ENCODE peak calls at places on chromosome 4, in five cellular contexts. P, N, Z, L and T are unnamed samples.

GRCh38 chr4:2352171-2352570 is 66.3 kb downstream of the ZFYVE28 start:
- DNase-seq in P (peak), L (no peak), Z (no peak), N (no peak), T (no peak)

GRCh38 chr4:71498002-71498401 is 159.2 kb downstream of the SLC4A4 start:
- DNase-seq in L (no peak), Z (peak), N (peak), P (no peak), T (no peak)

GRCh38 chr4:177380730-177381287 is 61.4 kb downstream of the AGA start:
- DNase-seq in L (peak), Z (peak), P (no peak), N (peak), T (peak)

GRCh38 chr4:132062611-132063239 is 1086.4 kb upstream of the PCDH10 start:
- DNase-seq in L (no peak), P (no peak), N (no peak), Z (no peak), T (no peak)

GRCh38 chr4:77861500-77861899 is 1.1 kb upstream of the MRPL1 start:
- DNase-seq in L (no peak), N (no peak), P (no peak), Z (no peak), T (peak)

GRCh38 chr4:53908661-53909078 is 155.7 kb downstream of the CHIC2 start:
- DNase-seq in L (peak), P (peak), N (peak), Z (peak), T (peak)

GRCh38 chr4:169397762-169398161 is 127.0 kb upstream of the SH3RF1 start:
- DNase-seq in Z (no peak), N (peak), P (no peak), L (no peak), T (peak)

GRCh38 chr4:15920723-15921591 is 17.6 kb downstream of the FGFBP1 start:
- DNase-seq in P (peak), N (peak), L (no peak), Z (peak), T (peak)

GRCh38 chr4:27887646-27888045 is 1027.0 kb downstream of the STIM2 start:
- DNase-seq in P (no peak), Z (no peak), N (no peak), L (no peak), T (no peak)

GRCh38 chr4:151458148-151458547 is 49.2 kb downstream of the FHIP1A start:
- DNase-seq in Z (no peak), P (peak), N (no peak), L (no peak), T (no peak)

GRCh38 chr4:25313194-25313895 is 771 bp downstream of the ZCCHC4 start:
- DNase-seq in L (peak), Z (no peak), P (no peak), N (peak), T (peak)

GRCh38 chr4:75939890-75940691 is 722 bp downstream of the NAAA start:
- DNase-seq in N (peak), L (peak), P (peak), Z (peak), T (peak)

GRCh38 chr4:119537586-119537985 is 91.0 kb downstream of the PDE5A start:
- DNase-seq in L (no peak), P (no peak), Z (no peak), N (no peak), T (no peak)

GRCh38 chr4:83267121-83267834 is 17.3 kb downstream of the COQ2 start:
- DNase-seq in N (peak), Z (peak), L (peak), P (peak), T (peak)

GRCh38 chr4:3031357-3032064 is 42.8 kb downstream of the HTT-AS start:
- DNase-seq in Z (no peak), N (peak), P (no peak), L (no peak), T (peak)

GRCh38 chr4:104728380-104729122 is 233.9 kb upstream of the CXXC4 start:
- DNase-seq in L (no peak), Z (peak), P (peak), N (peak), T (peak)

GRCh38 chr4:125314676-125315570 is at the start of gene FAT4:
- DNase-seq in Z (peak), P (peak), L (peak), N (peak), T (peak)

GRCh38 chr4:152953514-152953913 is 17.4 kb downstream of the FHDC1 start:
- DNase-seq in L (no peak), P (no peak), N (no peak), Z (no peak), T (no peak)

GRCh38 chr4:72326692-72327632 is 242.1 kb downstream of the ADAMTS3 start:
- DNase-seq in Z (peak), N (peak), P (peak), L (peak), T (peak)

GRCh38 chr4:7973545-7973981 is 33.9 kb upstream of the AFAP1 start:
- DNase-seq in L (no peak), N (peak), Z (no peak), P (no peak), T (peak)

GRCh38 chr4:38759077-38759789 is 23.6 kb downstream of the TLR10 start:
- DNase-seq in N (peak), P (peak), L (peak), Z (peak), T (peak)

GRCh38 chr4:101199507-101200285 is 147.6 kb downstream of the PPP3CA start:
- DNase-seq in N (no peak), L (no peak), P (no peak), Z (peak), T (no peak)

GRCh38 chr4:154049457-154050181 is 260.7 kb upstream of the SFRP2 start:
- DNase-seq in P (no peak), N (peak), L (peak), Z (peak), T (peak)

GRCh38 chr4:108045687-108046024 is 56.0 kb downstream of the HADH start:
- DNase-seq in Z (no peak), N (peak), P (peak), L (no peak), T (no peak)

GRCh38 chr4:127730142-127730913 is at the start of gene SLC25A31:
- DNase-seq in L (no peak), P (no peak), Z (no peak), N (no peak), T (no peak)

GRCh38 chr4:127734976-127735375 is 4.8 kb downstream of the SLC25A31 start:
- DNase-seq in N (no peak), L (no peak), Z (no peak), P (no peak), T (no peak)

GRCh38 chr4:127737295-127737694 is 7.1 kb downstream of the SLC25A31 start:
- DNase-seq in Z (no peak), P (no peak), N (no peak), L (no peak), T (no peak)

GRCh38 chr4:127731406-127731805 is 1.2 kb downstream of the SLC25A31 start:
- DNase-seq in P (no peak), Z (no peak), L (no peak), N (no peak), T (no peak)

DNA sequence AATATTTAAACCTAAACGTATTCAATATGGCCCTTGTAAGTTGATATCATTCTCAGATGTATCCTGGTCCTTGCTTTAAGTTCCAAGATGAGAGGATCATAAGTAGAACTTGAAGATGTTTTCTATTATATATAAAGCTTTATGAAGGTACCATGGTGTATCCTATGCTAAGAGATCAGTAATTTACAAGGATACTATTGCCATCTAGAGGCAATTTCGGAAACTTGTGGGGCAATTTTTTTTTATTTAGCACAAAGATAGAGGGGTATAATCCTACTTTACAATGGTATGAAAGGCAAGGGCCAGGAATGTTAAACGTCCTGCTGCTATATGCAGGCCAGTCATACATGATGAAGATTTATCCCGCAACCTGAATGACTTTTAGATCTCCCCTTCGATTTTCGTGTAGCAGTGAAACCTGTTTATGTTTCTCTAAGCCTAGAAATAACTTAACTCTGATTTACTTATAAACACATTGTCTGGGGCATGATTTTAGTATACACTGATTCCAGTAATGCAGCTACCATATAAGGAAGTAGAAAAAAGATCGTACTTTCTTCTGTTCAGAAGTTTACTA is 2.5 kb downstream of the SLC25A31 start:
- DNase-seq in N (peak), Z (peak), P (no peak), L (peak), T (peak)
- TF ChIP-seq CTCF in N (peak), Z (peak), P (peak), L (peak), T (peak)

GRCh38 chr4:6591305-6591704 is 16.3 kb downstream of the MAN2B2 start:
- DNase-seq in N (no peak), Z (no peak), P (no peak), L (no peak), T (no peak)

GRCh38 chr4:6582889-6583504 is 8.0 kb downstream of the MAN2B2 start:
- DNase-seq in L (peak), Z (peak), N (peak), P (no peak), T (peak)

GRCh38 chr4:6584865-6585264 is 9.9 kb downstream of the MAN2B2 start:
- DNase-seq in Z (no peak), P (no peak), N (no peak), L (no peak), T (no peak)

GRCh38 chr4:6589444-6589843 is 14.5 kb downstream of the MAN2B2 start:
- DNase-seq in N (no peak), L (no peak), P (no peak), Z (no peak), T (no peak)

DNA sequence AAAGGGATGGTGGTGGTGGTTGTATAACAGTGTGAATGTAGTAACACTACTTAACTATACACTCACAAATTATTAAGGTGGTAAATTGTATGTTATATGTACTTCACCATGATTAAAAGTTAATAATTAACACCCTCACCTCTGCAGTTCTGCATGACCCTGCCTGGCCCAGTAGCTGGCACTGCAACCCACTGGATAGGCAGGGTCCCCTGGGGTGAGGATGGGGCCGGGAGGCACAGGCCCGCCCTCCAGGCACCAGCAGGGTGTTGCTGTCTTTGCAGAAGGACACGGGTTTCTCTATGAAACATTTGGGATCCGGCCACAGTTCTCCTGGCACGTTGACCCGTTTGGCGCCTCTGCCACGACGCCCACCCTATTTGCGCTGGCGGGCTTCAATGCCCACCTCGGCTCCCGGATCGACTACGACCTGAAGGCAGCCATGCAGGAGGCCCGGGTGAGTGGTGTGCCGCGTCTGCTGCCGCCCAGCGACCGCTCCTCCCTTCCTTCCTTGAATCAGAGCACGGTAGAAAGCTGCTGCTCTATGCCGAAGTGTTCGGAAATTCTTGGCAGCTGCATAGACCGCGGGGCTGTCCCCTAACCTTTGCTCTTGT is 11.8 kb downstream of the MAN2B2 start:
- DNase-seq in P (no peak), Z (no peak), L (no peak), N (no peak), T (no peak)
- TF ChIP-seq CTCF in P (no peak), Z (no peak), L (peak), N (no peak), T (no peak)

DNA sequence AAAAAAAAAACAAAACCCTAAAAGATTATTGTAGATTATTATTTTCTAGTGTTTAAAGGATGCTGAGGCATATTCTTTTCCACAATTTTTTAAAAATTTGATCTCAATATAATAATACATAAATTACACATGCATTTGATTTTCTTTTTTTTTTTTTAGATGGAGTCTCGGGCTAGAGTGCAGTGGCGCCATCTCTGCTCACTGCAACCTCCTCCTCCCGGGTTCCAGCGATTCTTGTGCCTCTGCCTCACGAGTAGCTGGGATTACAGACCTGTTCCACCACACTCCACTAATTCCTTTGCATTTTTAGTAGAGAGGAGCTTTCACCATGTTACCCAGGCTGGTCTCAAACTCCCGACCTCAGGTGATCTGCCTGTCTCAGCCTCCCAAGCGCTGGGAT is 83.5 kb upstream of the TSPAN5 start:
- DNase-seq in Z (no peak), P (no peak), N (no peak), L (no peak), T (no peak)
- TF ChIP-seq CTCF in Z (no peak), P (no peak), N (no peak), L (no peak), T (no peak)

GRCh38 chr4:111847256-111848108 is 297.8 kb upstream of the FAM241A start:
- DNase-seq in L (peak), N (peak), Z (no peak), P (no peak), T (peak)
- TF ChIP-seq CTCF in L (peak), N (peak), Z (no peak), P (no peak), T (peak)

DNA sequence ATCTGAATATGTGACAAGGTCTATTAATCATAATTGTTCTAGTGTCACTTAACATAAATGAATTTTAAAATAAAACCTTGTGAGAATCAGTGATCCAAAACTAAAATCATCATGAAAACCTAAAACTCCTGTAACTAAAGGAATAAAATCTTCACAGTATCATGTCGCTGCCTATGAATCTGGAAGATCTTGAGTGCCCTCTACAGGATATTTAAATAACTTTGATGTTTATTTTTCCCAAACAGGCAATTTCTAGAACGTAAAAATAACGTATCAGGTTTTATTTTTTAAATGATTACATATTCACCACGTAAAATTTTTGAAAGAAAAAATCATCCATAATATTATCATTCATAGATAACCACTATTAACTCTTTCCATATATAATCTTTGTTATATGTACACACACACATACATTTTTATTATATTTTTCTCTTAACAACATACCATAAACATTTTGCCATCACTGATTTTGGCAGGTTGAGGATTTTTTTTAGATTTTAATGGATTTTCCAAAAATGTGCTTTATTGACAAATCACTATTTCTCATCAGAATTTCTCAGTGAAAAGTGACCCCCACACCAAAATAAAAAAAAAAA is 79.6 kb downstream of the COMMD8 start:
- DNase-seq in L (peak), P (no peak), Z (peak), N (peak), T (peak)
- TF ChIP-seq CTCF in L (no peak), P (peak), Z (peak), N (peak), T (peak)

DNA sequence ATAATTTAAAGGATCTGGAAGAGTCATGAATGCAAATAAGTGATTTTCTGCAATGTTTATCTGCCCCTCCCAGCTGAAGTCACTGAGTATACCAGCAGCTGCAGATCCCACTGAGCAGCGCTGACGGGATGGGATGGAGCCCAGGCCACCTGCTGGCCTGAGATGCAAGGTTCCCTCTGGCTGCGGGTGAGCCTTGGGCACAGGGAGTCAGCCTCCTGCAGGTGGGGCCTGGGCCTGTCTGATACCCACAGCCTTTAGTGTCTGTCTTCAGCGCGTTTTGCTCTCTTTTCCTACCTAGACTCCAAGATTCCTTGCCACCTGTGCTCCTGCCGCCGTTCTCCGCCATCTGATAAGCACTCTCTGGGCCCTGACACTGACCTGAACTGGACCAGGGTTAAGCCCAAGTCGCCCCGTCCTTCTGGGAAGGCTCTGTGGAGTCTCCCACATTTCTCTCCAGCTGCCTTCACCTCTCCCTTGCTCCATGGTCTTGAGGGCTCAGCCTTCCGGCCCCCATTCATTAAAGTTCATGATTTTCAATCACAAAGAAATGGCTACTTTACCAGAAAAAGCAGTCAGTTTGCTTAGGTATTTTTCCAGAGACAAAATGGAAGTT is 223.1 kb upstream of the FAT1 start:
- DNase-seq in L (no peak), P (no peak), N (peak), Z (peak), T (peak)
- TF ChIP-seq CTCF in L (no peak), P (no peak), N (no peak), Z (peak), T (peak)

GRCh38 chr4:88649716-88650115 is 47.9 kb downstream of the NAP1L5 start:
- DNase-seq in Z (no peak), L (no peak), P (no peak), N (no peak), T (no peak)

GRCh38 chr4:88655226-88655625 is 42.4 kb downstream of the NAP1L5 start:
- DNase-seq in L (no peak), N (no peak), Z (no peak), P (no peak), T (no peak)

GRCh38 chr4:88659061-88659889 is 38.4 kb downstream of the NAP1L5 start:
- DNase-seq in N (peak), L (peak), Z (peak), P (peak), T (peak)

DNA sequence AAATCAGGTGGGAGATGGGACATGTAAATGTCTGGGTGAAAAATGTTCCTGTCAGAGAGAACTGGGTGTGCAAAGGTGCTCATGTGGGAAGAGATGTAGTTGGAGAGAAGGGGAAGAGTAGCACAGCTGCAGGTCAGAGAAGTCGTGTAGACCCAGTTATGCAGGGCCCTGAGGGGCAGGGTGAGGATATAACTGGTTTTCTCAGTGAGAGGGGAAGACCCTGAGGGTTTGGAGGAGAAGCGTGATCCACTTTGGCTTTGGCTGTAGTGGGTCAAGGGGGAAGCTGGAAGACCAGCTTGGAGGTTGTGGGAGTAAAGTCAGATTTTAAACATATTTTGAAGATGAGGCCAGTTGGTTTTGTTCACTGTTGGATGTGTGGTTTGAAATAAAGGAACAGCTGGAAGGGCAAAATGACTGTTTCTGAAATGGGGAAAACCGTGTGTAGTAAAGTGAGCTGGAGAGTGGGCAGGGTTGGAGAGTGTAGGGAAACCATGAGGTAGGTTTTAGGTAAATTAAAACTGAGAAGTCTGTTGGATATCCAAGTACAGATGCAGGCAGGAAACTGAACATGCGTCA is 44.2 kb downstream of the NAP1L5 start:
- DNase-seq in N (no peak), Z (no peak), P (no peak), L (no peak), T (no peak)
- TF ChIP-seq CTCF in N (no peak), Z (no peak), P (no peak), L (no peak), T (no peak)